ENCODE peak calls at places on chromosomes 12 and 14, in seven cellular contexts. One of them, this sample, is unnamed.

GRCh38 chr12:126926023-126926600 is 1340.9 kb upstream of the TMEM132C start:
- DNase-seq in GM12878: peak; percentile 16
- DNase-seq in HepG2: no peak
- DNase-seq in HCT116: no peak
- DNase-seq in A549: peak; percentile 6
- DNase-seq in K562: peak; percentile 39
- DNase-seq in GM23338: no peak
- DNase-seq in this sample: no peak

GRCh38 chr12:132657004-132657727 is 30.0 kb downstream of the POLE start:
- DNase-seq in HepG2: no peak
- DNase-seq in A549: no peak
- DNase-seq in GM23338: no peak
- DNase-seq in GM12878: no peak
- DNase-seq in HCT116: no peak
- DNase-seq in K562: no peak
- DNase-seq in this sample: no peak

GRCh38 chr12:40970320-40970907 is 217.7 kb upstream of the PDZRN4 start:
- DNase-seq in GM12878: no peak
- DNase-seq in GM23338: peak; percentile 79
- DNase-seq in K562: peak; percentile 3
- DNase-seq in A549: peak; percentile 26
- DNase-seq in HCT116: peak; percentile 32
- DNase-seq in HepG2: peak; percentile 1
- DNase-seq in this sample: no peak

GRCh38 chr12:106416273-106416672 is 58.7 kb downstream of the POLR3B start:
- DNase-seq in K562: no peak
- DNase-seq in HCT116: no peak
- DNase-seq in A549: no peak
- DNase-seq in GM12878: no peak
- DNase-seq in HepG2: no peak
- DNase-seq in GM23338: peak; percentile 28
- DNase-seq in this sample: no peak

GRCh38 chr14:101017806-101018560 is 114.5 kb upstream of the RTL1 start:
- DNase-seq in GM12878: no peak
- DNase-seq in A549: no peak
- DNase-seq in HepG2: no peak
- DNase-seq in K562: no peak
- DNase-seq in GM23338: no peak
- DNase-seq in HCT116: no peak
- DNase-seq in this sample: no peak

GRCh38 chr14:72516936-72517408 is 376.9 kb downstream of the DPF3 start:
- DNase-seq in A549: peak; percentile 68
- DNase-seq in K562: peak; percentile 70
- DNase-seq in GM23338: peak; percentile 84
- DNase-seq in HCT116: peak; percentile 39
- DNase-seq in GM12878: peak; percentile 53
- DNase-seq in HepG2: peak; percentile 46
- DNase-seq in this sample: peak; percentile 59

GRCh38 chr14:106396999-106397398 is 870.6 kb downstream of the TMEM121 start:
- DNase-seq in HCT116: no peak
- DNase-seq in GM12878: no peak
- DNase-seq in A549: no peak
- DNase-seq in K562: no peak
- DNase-seq in HepG2: no peak
- DNase-seq in GM23338: no peak
- DNase-seq in this sample: no peak

GRCh38 chr14:92846162-92846897 is 52.2 kb downstream of the GOLGA5 start:
- DNase-seq in K562: peak; percentile 65
- DNase-seq in GM23338: no peak
- DNase-seq in A549: peak; percentile 9
- DNase-seq in HCT116: peak; percentile 2
- DNase-seq in HepG2: no peak
- DNase-seq in GM12878: peak; percentile 86
- DNase-seq in this sample: no peak

GRCh38 chr12:98635657-98636323 is 8.8 kb downstream of the IKBIP start:
- DNase-seq in GM23338: peak; percentile 32
- DNase-seq in GM12878: peak; percentile 44
- DNase-seq in A549: peak; percentile 31
- DNase-seq in HepG2: peak; percentile 20
- DNase-seq in HCT116: peak; percentile 39
- DNase-seq in K562: no peak
- DNase-seq in this sample: no peak

GRCh38 chr12:48263617-48264016 is 60.5 kb upstream of the OR10AD1 start:
- DNase-seq in HCT116: no peak
- DNase-seq in GM12878: no peak
- DNase-seq in GM23338: no peak
- DNase-seq in A549: no peak
- DNase-seq in HepG2: no peak
- DNase-seq in K562: no peak
- DNase-seq in this sample: no peak

GRCh38 chr14:81406863-81407262 is 6.7 kb upstream of the STON2 start:
- DNase-seq in A549: no peak
- DNase-seq in GM12878: no peak
- DNase-seq in HepG2: peak; percentile 11
- DNase-seq in HCT116: no peak
- DNase-seq in GM23338: no peak
- DNase-seq in K562: peak; percentile 57
- DNase-seq in this sample: no peak

GRCh38 chr12:19031032-19031431 is 98.5 kb upstream of the PLEKHA5 start:
- DNase-seq in A549: peak; percentile 49
- DNase-seq in HCT116: peak; percentile 85
- DNase-seq in K562: no peak
- DNase-seq in HepG2: no peak
- DNase-seq in GM23338: no peak
- DNase-seq in GM12878: no peak
- DNase-seq in this sample: peak; percentile 4

GRCh38 chr12:15996254-15996653 is 85.1 kb downstream of the DERA start:
- DNase-seq in GM12878: no peak
- DNase-seq in HCT116: no peak
- DNase-seq in GM23338: peak; percentile 50
- DNase-seq in A549: peak; percentile 20
- DNase-seq in K562: peak; percentile 38
- DNase-seq in HepG2: no peak
- DNase-seq in this sample: no peak

GRCh38 chr12:96104566-96104965 is 69.2 kb upstream of the LTA4H start:
- DNase-seq in GM12878: no peak
- DNase-seq in K562: no peak
- DNase-seq in HepG2: no peak
- DNase-seq in A549: no peak
- DNase-seq in HCT116: no peak
- DNase-seq in GM23338: no peak
- DNase-seq in this sample: no peak

GRCh38 chr14:105710119-105711057 is 184.0 kb downstream of the TMEM121 start:
- DNase-seq in HCT116: no peak
- DNase-seq in GM12878: no peak
- DNase-seq in HepG2: no peak
- DNase-seq in K562: no peak
- DNase-seq in A549: no peak
- DNase-seq in GM23338: no peak
- DNase-seq in this sample: no peak

GRCh38 chr14:100149789-100150611 is 9.4 kb downstream of the DEGS2 start:
- DNase-seq in K562: no peak
- DNase-seq in HCT116: no peak
- DNase-seq in A549: no peak
- DNase-seq in GM23338: no peak
- DNase-seq in GM12878: no peak
- DNase-seq in HepG2: no peak
- DNase-seq in this sample: no peak

GRCh38 chr12:99093166-99093565 is 448.1 kb downstream of the APAF1 start:
- DNase-seq in A549: no peak
- DNase-seq in HepG2: no peak
- DNase-seq in GM12878: no peak
- DNase-seq in K562: no peak
- DNase-seq in GM23338: peak; percentile 18
- DNase-seq in HCT116: no peak
- DNase-seq in this sample: no peak

GRCh38 chr14:36750244-36750643 is 88.6 kb downstream of the PAX9 start:
- DNase-seq in K562: no peak
- DNase-seq in A549: no peak
- DNase-seq in HepG2: no peak
- DNase-seq in GM23338: no peak
- DNase-seq in HCT116: no peak
- DNase-seq in GM12878: no peak
- DNase-seq in this sample: no peak

DNA sequence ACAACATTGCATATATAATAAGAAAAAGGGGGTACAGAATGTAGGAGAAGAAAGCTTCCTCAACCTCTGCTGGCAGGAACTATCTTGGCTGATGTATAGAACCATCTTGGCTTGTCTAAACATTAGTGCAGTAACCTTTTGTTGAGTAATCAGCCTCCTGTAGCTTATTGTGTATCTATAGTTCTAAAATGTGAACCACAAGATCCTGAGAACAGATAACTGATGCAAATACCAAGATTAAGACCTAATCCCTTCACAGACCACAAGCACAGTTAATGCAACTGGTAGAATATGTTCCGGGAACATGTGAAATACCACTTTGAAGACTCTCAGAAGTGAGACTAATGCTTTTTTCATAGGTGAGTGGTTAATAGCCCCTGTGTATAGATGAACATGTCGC is 50.7 kb upstream of the KCNC2 start:
- DNase-seq in HCT116: no peak
- DNase-seq in GM23338: no peak
- DNase-seq in HepG2: no peak
- DNase-seq in GM12878: no peak
- DNase-seq in A549: no peak
- DNase-seq in K562: no peak
- DNase-seq in this sample: no peak
- TF ChIP-seq REST in HCT116: no peak
- TF ChIP-seq REST in GM23338: no peak
- TF ChIP-seq REST in HepG2: no peak
- TF ChIP-seq REST in GM12878: no peak
- TF ChIP-seq REST in A549: no peak
- TF ChIP-seq REST in K562: no peak
- TF ChIP-seq REST in this sample: no peak

DNA sequence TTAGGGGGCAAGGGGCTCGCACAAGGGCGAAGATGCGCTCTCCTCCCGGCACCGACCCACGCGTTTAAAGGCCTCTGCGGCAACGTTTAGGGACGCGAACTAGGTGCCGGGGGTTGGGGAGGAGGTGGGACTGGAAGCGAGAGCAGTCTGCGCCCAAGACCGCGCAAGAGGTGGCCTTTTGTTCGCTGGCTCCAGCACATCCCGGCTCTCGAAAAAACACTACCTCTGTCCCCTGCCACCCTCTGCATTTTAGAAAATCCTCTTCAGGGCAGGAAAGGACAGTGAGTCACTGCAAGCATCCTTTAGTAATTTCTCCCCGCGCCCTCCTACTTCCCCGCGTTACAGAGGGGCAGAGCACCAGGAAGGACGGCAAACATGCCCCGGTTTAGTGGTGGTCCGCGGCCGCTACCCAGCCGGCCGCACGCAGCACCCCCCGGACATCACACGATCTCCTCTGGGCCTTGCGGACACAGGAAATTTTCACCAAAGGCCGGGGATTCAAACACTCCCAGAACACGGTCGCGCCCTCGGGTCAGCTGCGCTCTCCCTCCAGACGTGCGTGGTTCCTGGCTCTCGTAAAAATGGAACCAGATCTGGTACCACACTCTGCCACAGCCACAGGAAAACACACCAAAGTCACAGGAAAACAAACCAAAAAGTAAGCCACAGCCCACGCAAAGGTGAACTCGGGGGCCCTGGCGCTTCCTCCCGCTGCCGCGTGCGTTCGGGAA is 1.1 kb downstream of the SLC38A1 start:
- DNase-seq in GM23338: no peak
- DNase-seq in A549: peak; percentile 34
- DNase-seq in GM12878: no peak
- DNase-seq in K562: peak; percentile 52
- DNase-seq in HepG2: no peak
- DNase-seq in HCT116: no peak
- DNase-seq in this sample: no peak
- TF ChIP-seq REST in GM23338: no peak
- TF ChIP-seq REST in A549: no peak
- TF ChIP-seq REST in GM12878: no peak
- TF ChIP-seq REST in K562: no peak
- TF ChIP-seq REST in HepG2: no peak
- TF ChIP-seq REST in HCT116: no peak
- TF ChIP-seq REST in this sample: no peak

DNA sequence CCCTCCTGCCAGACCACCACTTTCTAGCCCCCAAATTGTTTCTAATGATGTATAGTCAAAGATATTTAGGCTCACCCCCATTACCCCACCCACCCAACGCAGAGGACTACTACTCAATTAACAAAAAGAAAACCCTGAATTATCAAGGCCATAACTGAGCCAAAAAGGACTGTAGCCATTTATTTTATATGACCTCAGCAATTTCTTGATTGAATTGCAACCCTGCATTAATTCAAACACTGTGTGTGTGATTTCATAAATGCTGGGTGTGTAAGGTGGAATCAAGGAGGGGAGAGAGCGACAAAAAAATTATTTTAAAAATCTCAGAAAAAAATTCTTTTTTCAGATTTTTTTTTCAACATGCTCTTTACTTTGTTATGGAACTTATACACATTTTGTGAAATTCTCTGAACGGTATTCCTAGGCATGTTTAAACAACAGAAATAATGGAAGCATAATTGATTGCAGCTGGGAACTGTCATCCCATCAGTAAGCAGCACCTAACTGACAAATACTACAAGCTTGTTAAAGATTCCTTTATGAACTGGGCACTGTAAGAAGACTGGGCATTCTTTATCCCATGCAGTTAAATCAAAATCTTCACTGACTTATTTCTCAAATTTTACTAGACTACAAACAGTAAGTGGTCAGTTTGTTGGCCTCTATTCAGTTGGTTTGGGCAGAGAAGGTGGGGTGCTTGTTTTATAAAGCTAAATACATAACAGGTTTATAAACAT is 179.1 kb downstream of the SOX5 start:
- DNase-seq in K562: no peak
- DNase-seq in HCT116: no peak
- DNase-seq in GM12878: no peak
- DNase-seq in GM23338: no peak
- DNase-seq in HepG2: no peak
- DNase-seq in A549: no peak
- DNase-seq in this sample: no peak
- TF ChIP-seq REST in K562: no peak
- TF ChIP-seq REST in HCT116: no peak
- TF ChIP-seq REST in GM12878: no peak
- TF ChIP-seq REST in GM23338: no peak
- TF ChIP-seq REST in HepG2: no peak
- TF ChIP-seq REST in A549: no peak
- TF ChIP-seq REST in this sample: no peak

DNA sequence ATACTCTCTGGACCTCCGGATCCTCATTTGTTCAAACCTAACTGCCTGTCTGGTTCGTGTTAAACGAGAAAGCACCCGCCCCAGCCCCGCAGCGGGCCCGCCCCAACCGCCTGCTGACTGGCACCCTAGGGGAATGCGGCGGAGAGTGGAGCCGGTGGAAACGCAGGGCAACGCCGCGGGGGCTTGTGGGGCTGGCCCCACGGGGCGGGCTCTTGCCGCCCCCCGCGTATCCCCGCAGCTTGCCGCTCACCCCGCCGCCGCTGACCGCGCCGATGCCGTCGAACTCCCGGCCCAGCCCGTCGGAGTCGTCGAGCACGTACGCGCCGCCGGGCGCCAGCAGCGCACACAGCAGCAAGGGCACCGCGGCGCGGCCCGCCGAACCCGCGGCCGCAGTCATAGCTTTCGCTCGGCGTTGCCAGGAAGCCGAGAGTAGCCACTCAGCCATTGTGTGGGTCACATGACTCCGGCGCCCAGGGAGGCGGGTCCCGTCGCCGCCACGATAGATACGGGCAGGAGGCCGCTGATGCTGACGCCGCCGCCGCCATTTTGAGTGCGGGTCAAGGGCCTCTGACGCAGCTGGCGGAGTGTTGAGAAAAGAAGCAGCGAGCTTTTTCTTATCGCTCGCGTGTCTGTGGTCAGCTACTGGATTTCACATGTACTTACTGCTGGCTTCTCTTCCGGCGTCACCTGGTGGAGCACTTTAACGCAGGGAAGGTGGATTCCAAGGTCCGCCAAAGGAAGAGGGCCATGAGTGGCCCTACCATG is at the start of gene GALC:
- DNase-seq in A549: peak; percentile 90
- DNase-seq in K562: peak; percentile 92
- DNase-seq in GM23338: peak; percentile 95
- DNase-seq in HCT116: no peak
- DNase-seq in HepG2: no peak
- DNase-seq in GM12878: peak; percentile 62
- DNase-seq in this sample: no peak
- TF ChIP-seq REST in A549: no peak
- TF ChIP-seq REST in K562: peak; percentile 6
- TF ChIP-seq REST in GM23338: no peak
- TF ChIP-seq REST in HCT116: no peak
- TF ChIP-seq REST in HepG2: no peak
- TF ChIP-seq REST in GM12878: peak; percentile 3
- TF ChIP-seq REST in this sample: no peak

This sample was measured in Panc1.